ENCODE peak calls at places on chromosomes 2 and 18, in nine cellular contexts. V is IMR-90; J is pancreas; Y is transverse colon; F is neural progenitor cell; D is mesenchymal stem cell; H is astrocyte; E is CD8-positive, alpha-beta T cell; S is endothelial cell of umbilical vein. R is an unnamed sample.
A peak's percentile ranks its signal among the peaks of the same experiment; 100 is the strongest.

GRCh38 chr18:55396267-55396905 is 191.6 kb downstream of the TCF4 start:
- DNase-seq in V (no peak), D (no peak), H (no peak), E (no peak), Y (no peak), F (no peak), S (no peak), J (no peak), R (no peak)

GRCh38 chr18:76803413-76803812 is 18.9 kb upstream of the ZNF236 start:
- DNase-seq in H (no peak), Y (no peak), D (no peak), J (no peak), S (no peak), F (no peak), E (no peak), V (no peak), R (no peak)

GRCh38 chr2:172249336-172249735 is 146.6 kb upstream of the DLX2 start:
- DNase-seq in F (no peak), S (no peak), H (peak; percentile 49), Y (no peak), E (no peak), V (peak; percentile 31), J (no peak), D (no peak), R (no peak)

GRCh38 chr2:6986251-6986893 is 69.2 kb downstream of the RNF144A start:
- DNase-seq in H (no peak), V (no peak), J (no peak), Y (no peak), S (peak; percentile 7), F (peak; percentile 88), D (peak; percentile 78), E (no peak), R (peak; percentile 57)

GRCh38 chr18:77049938-77050337 is 82.6 kb downstream of the MBP start:
- DNase-seq in Y (no peak), S (no peak), E (no peak), J (no peak), H (no peak), D (no peak), F (no peak), V (no peak), R (no peak)

GRCh38 chr2:2577366-2577765 is 246.3 kb upstream of the MYT1L start:
- DNase-seq in F (no peak), D (no peak), E (no peak), S (no peak), V (no peak), Y (no peak), J (no peak), H (no peak), R (no peak)

GRCh38 chr2:121837596-121837995 is 82.1 kb downstream of the TSN start:
- DNase-seq in H (no peak), F (no peak), S (no peak), E (no peak), V (no peak), Y (no peak), J (no peak), D (no peak), R (no peak)

GRCh38 chr2:200119236-200119635 is 163.9 kb downstream of the MAIP1 start:
- DNase-seq in S (no peak), E (no peak), V (no peak), F (no peak), D (no peak), H (no peak), J (no peak), Y (no peak), R (no peak)

GRCh38 chr2:79630972-79631551 is 118.2 kb downstream of the CTNNA2 start:
- DNase-seq in H (no peak), E (no peak), S (no peak), Y (no peak), F (no peak), V (no peak), D (no peak), J (no peak), R (no peak)

GRCh38 chr2:233025706-233026105 is 6.8 kb upstream of the NEU2 start:
- DNase-seq in S (no peak), H (peak; percentile 23), D (no peak), V (no peak), E (no peak), J (no peak), F (no peak), Y (no peak), R (no peak)
- H3K27ac ChIP-seq in S (no peak overlapping the region), H (no peak overlapping the region), D (no peak overlapping the region), V (no peak overlapping the region), E (no peak overlapping the region), J (no peak overlapping the region), F (no peak overlapping the region), Y (no peak overlapping the region), R (no peak overlapping the region)

GRCh38 chr2:214358506-214358905 is 52.3 kb upstream of the VWC2L start:
- DNase-seq in S (no peak), J (no peak), D (no peak), E (no peak), H (no peak), V (no peak), Y (no peak), F (no peak), R (no peak)
- H3K9me3 ChIP-seq in S (no peaks in the 10 kb centered on the region), J (no peaks in the 10 kb centered on the region), D (peaks cover 6% of the 10 kb centered on the region), E (no peaks in the 10 kb centered on the region), H (no peaks in the 10 kb centered on the region), V (no peaks in the 10 kb centered on the region), Y (no peaks in the 10 kb centered on the region), F (no peaks in the 10 kb centered on the region), R (no peaks in the 10 kb centered on the region)

GRCh38 chr2:24971300-24971549 is 530 bp downstream of the DNAJC27 start:
- DNase-seq in Y (no peak), D (no peak), H (no peak), V (no peak), S (no peak), E (no peak), F (no peak), J (no peak), R (no peak)

GRCh38 chr2:24971550-24972314 is at the start of gene DNAJC27:
- DNase-seq in J (peak; percentile 99), S (peak; percentile 99), H (peak; percentile 93), V (peak; percentile 98), D (peak; percentile 98), E (peak; percentile 98), Y (peak; percentile 98), F (peak; percentile 99), R (peak; percentile 98)

GRCh38 chr2:24972315-24972958 is 682 bp upstream of the DNAJC27 start:
- DNase-seq in S (peak; percentile 74), F (peak; percentile 36), Y (peak; percentile 42), H (no peak), E (peak; percentile 60), J (peak; percentile 69), D (peak; percentile 59), V (no peak), R (peak; percentile 44)

GRCh38 chr2:24970483-24971299 is 1.1 kb downstream of the DNAJC27 start:
- DNase-seq in E (no peak), S (peak; percentile 57), Y (no peak), V (peak; percentile 30), H (peak; percentile 50), J (no peak), D (peak; percentile 61), F (no peak), R (peak; percentile 44)

DNA sequence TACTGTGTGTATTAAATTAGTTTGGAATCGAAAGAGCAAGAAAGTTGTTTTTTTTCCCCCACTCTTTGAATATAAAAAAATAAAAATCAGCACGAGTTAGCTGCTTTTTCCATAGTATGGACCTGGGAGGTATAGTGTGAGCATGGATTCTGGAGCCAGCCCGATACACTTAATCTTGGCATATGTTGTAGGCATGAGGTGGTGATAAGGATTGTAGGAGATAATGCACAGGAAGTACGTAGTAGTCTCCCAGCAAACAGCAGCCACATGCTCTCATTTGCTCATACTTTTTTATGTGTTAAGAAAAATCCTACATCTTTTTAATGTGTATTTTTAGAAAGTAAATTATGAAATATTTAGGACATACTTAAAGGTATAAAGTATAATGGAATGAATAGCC is 2.1 kb upstream of the DNAJC27 start:
- DNase-seq in V (no peak), H (no peak), S (no peak), E (no peak), D (no peak), F (no peak), Y (no peak), J (no peak), R (no peak)
- H3K27ac ChIP-seq in V (no peak overlapping the region), H (no peak overlapping the region), S (no peak overlapping the region), E (no peak overlapping the region), D (no peak overlapping the region), F (no peak overlapping the region), Y (no peak overlapping the region), J (no peak overlapping the region), R (no peak overlapping the region)

GRCh38 chr2:127733113-127733815 is 32.0 kb downstream of the SFT2D3 start:
- DNase-seq in V (no peak), J (no peak), F (no peak), E (no peak), Y (no peak), D (no peak), H (no peak), S (no peak), R (no peak)
- H3K9me3 ChIP-seq in V (no peaks in the 10 kb centered on the region), J (no peaks in the 10 kb centered on the region), F (no peaks in the 10 kb centered on the region), E (no peaks in the 10 kb centered on the region), Y (no peaks in the 10 kb centered on the region), D (no peaks in the 10 kb centered on the region), H (no peaks in the 10 kb centered on the region), S (no peaks in the 10 kb centered on the region), R (no peaks in the 10 kb centered on the region)

DNA sequence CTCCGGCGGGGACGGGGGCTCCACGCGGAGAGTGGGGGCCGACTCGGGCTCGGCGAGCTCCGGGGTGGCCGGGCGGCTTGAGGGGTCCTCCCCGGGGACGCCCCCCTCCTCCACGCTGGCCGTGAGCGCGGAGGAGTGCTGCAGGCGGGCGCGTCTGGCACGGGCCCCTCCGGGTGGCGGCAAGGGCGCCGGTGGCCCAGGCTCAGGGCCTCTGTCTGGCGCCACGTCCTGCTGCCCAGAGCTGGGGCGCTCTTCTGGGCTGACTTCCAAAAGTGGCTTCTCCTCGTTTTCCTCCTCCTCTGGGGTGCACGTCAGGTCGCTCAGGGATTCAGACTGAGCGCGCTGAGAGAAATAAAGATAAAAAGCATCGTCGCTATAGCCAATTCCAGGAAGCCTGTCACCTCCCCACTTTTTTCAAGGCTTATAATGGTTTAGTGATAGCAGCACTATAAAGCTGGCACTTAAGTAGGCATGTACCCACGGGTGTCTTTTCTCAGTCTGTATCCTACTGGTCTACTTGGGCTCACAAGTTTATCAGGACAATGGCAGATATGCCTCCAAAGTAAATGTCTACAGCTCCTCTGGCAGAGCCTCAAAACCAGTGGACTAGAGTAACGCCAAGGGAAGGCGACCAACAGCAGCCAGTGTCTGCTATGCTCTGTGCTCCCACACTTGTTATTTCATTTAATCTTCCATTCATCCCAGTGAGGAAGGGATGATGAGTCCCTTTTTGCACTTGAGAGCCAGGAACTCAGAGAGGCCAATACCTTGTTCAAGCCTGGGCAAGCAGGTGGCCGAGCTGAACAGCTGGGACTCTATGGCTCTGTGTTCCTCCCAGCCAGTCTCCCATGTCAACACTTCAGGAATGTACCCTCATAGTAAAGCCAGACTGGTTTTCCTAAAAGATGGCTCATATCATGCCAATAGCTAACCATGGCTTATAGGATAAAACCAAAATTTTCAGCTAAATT is 92.5 kb upstream of the MGAT4A start:
- DNase-seq in F (peak; percentile 13), D (no peak), V (no peak), J (no peak), E (peak; percentile 42), Y (no peak), H (no peak), S (no peak), R (no peak)
- H3K27ac ChIP-seq in F (no peak overlapping the region), D (no peak overlapping the region), V (no peak overlapping the region), J (no peak overlapping the region), E (no peak overlapping the region), Y (peak overlapping the region; percentile 48), H (no peak overlapping the region), S (peak overlapping the region; percentile 53), R (no peak overlapping the region)